ENCODE peak calls at places on chromosomes 7 and 10, in six cellular contexts. J is Peyer's patch, F is nephron progenitor cell, O is NCI-H510A, A is AG04450, H is GDM1. P is an unnamed sample.

GRCh38 chr7:957418-958220 is 3.1 kb upstream of the ADAP1 start:
- DNase-seq in O (no peak), H (no peak), F (peak; percentile 39), A (no peak), J (peak; percentile 52), P (peak; percentile 42)

GRCh38 chr7:8499128-8499527 is 65.7 kb downstream of the NXPH1 start:
- DNase-seq in A (no peak), H (no peak), F (no peak), J (no peak), O (no peak), P (peak; percentile 18)

GRCh38 chr10:79286318-79286951 is 60.8 kb upstream of the PPIF start:
- DNase-seq in H (peak; percentile 96), F (no peak), O (peak; percentile 33), A (no peak), J (peak; percentile 70), P (no peak)

GRCh38 chr10:130335336-130335735 is 199.1 kb downstream of the GLRX3 start:
- DNase-seq in O (no peak), F (no peak), A (no peak), J (no peak), H (no peak), P (no peak)

GRCh38 chr10:125000366-125001312 is 58.7 kb downstream of the ZRANB1 start:
- DNase-seq in J (no peak), O (no peak), F (no peak), A (no peak), H (no peak), P (peak; percentile 17)

GRCh38 chr10:17787087-17787942 is 21.8 kb upstream of the MRC1 start:
- DNase-seq in F (no peak), O (no peak), A (peak; percentile 86), H (no peak), J (no peak), P (no peak)

GRCh38 chr10:55410415-55410885 is 609.4 kb upstream of the PCDH15 start:
- DNase-seq in J (no peak), F (peak; percentile 31), O (peak; percentile 14), H (no peak), A (no peak), P (peak; percentile 18)

GRCh38 chr10:117762819-117763172 is 220.2 kb downstream of the EMX2 start:
- DNase-seq in A (no peak), H (no peak), F (no peak), J (no peak), O (no peak), P (no peak)

GRCh38 chr7:123580406-123581161 is 21.0 kb upstream of the ASB15 start:
- DNase-seq in J (no peak), O (no peak), F (peak; percentile 11), A (no peak), H (no peak), P (no peak)

GRCh38 chr10:93604145-93604544 is 3.1 kb upstream of the RBP4 start:
- DNase-seq in O (no peak), H (no peak), J (no peak), A (no peak), F (no peak), P (no peak)

GRCh38 chr10:16848562-16849154 is 31.4 kb upstream of the RSU1 start:
- DNase-seq in H (no peak), A (no peak), J (no peak), F (no peak), O (no peak), P (no peak)

GRCh38 chr10:53836638-53837037 is 964.4 kb downstream of the PCDH15 start:
- DNase-seq in O (no peak), F (no peak), J (no peak), H (no peak), A (no peak), P (no peak)

GRCh38 chr7:51045319-51046102 is 262.8 kb upstream of the GRB10 start:
- DNase-seq in J (no peak), H (no peak), A (peak; percentile 56), F (no peak), O (no peak), P (no peak)

GRCh38 chr10:83332695-83333094 is 806.6 kb upstream of the GHITM start:
- DNase-seq in A (no peak), H (no peak), J (no peak), F (no peak), O (no peak), P (no peak)

GRCh38 chr10:122259075-122259466 is 12.0 kb upstream of the BTBD16 start:
- DNase-seq in A (no peak), H (no peak), O (no peak), J (no peak), F (no peak), P (no peak)

GRCh38 chr7:264541-265191 is 25.3 kb upstream of the FOXL3 start:
- DNase-seq in O (no peak), H (no peak), J (peak; percentile 57), A (no peak), F (no peak), P (no peak)

GRCh38 chr7:113698556-113699220 is 220.1 kb downstream of the PPP1R3A start:
- DNase-seq in J (no peak), O (no peak), H (no peak), F (peak; percentile 10), A (peak; percentile 4), P (peak; percentile 11)

GRCh38 chr10:52855546-52856325 is 83.2 kb upstream of the MBL2 start:
- DNase-seq in A (no peak), F (no peak), H (no peak), O (no peak), J (no peak), P (no peak)

GRCh38 chr7:117588352-117588794 is 108.5 kb downstream of the CFTR start:
- DNase-seq in O (no peak), H (no peak), J (no peak), F (no peak), A (peak; percentile 46), P (no peak)

GRCh38 chr10:121596668-121597503 is 1.4 kb downstream of the FGFR2 start:
- DNase-seq in A (no peak), O (no peak), J (peak; percentile 63), H (no peak), F (peak; percentile 61), P (peak; percentile 52)

GRCh38 chr7:48171190-48171589 is at the start of gene ABCA13:
- DNase-seq in O (no peak), A (no peak), J (no peak), H (no peak), F (no peak), P (no peak)

GRCh38 chr10:49015700-49016099 is 76.1 kb upstream of the LRRC18 start:
- DNase-seq in O (no peak), J (no peak), H (no peak), A (no peak), F (no peak), P (no peak)

GRCh38 chr10:69892436-69893215 is 90.9 kb downstream of the COL13A1 start:
- DNase-seq in A (no peak), J (no peak), H (no peak), O (no peak), F (no peak), P (no peak)

GRCh38 chr7:99102809-99103690 is 40.9 kb downstream of the SMURF1 start:
- DNase-seq in F (no peak), O (no peak), A (peak; percentile 39), H (no peak), J (no peak), P (no peak)

GRCh38 chr7:35727571-35727970 is 32.6 kb upstream of the HERPUD2 start:
- DNase-seq in J (no peak), H (no peak), F (no peak), O (no peak), A (no peak), P (no peak)

GRCh38 chr7:158281441-158281840 is 306.2 kb downstream of the PTPRN2 start:
- DNase-seq in H (no peak), O (no peak), A (no peak), J (no peak), F (no peak), P (no peak)

GRCh38 chr7:19665399-19666008 is 43.3 kb downstream of the POLR1F start:
- DNase-seq in A (peak; percentile 1), O (no peak), H (no peak), F (no peak), J (no peak), P (no peak)

GRCh38 chr7:112103246-112103645 is 103.0 kb downstream of the DOCK4 start:
- DNase-seq in O (no peak), F (no peak), H (peak; percentile 84), J (no peak), A (no peak), P (no peak)

GRCh38 chr10:120012133-120012405 is 119.5 kb downstream of the SEC23IP start:
- DNase-seq in J (no peak), O (no peak), H (no peak), F (no peak), A (no peak), P (no peak)

GRCh38 chr7:50121269-50121668 is 28.2 kb upstream of the ZPBP start:
- DNase-seq in J (no peak), F (no peak), O (no peak), A (no peak), H (no peak), P (no peak)

GRCh38 chr10:100982916-100983830 is 4.1 kb downstream of the MRPL43 start:
- DNase-seq in O (no peak), F (no peak), H (no peak), A (no peak), J (peak; percentile 45), P (no peak)

GRCh38 chr7:5255832-5256231 is 26.9 kb upstream of the SLC29A4 start:
- DNase-seq in J (no peak), F (no peak), O (no peak), H (no peak), A (no peak), P (no peak)

P was measured in WTC11.